ENCODE peak calls at places on chromosome 16, in nine cellular contexts. E is aorta, K is tibial artery, Q is lower lobe of right lung, U is OCI-LY7, S is endodermal cell, Y is Peyer's patch, W is fibroblast of lung, B is heart left ventricle. F is an unnamed sample. For H3K4me1, the result is how much of the 10 kb centered on the place peaks cover.

GRCh38 chr16:56600398-56600999 is 7.9 kb upstream of the MT2A start:
- DNase-seq in E (no peak), K (no peak), Q (no peak), U (peak), S (peak), Y (no peak), W (peak), B (no peak), F (peak)

GRCh38 chr16:84611041-84611440 is 6.8 kb downstream of the COTL1 start:
- DNase-seq in E (no peak), K (no peak), Q (no peak), U (no peak), S (no peak), Y (no peak), W (peak), B (no peak), F (no peak)

GRCh38 chr16:1839554-1839953 is 12.5 kb downstream of the FAHD1 start:
- DNase-seq in E (no peak), K (no peak), Q (no peak), U (no peak), S (no peak), Y (no peak), W (peak), B (no peak), F (no peak)

GRCh38 chr16:83137326-83137770 is 510.6 kb downstream of the CDH13 start:
- DNase-seq in E (no peak), K (no peak), Q (no peak), U (peak), S (no peak), Y (no peak), W (peak), B (no peak), F (peak)

GRCh38 chr16:86959182-86959651 is 358.0 kb downstream of the C16orf95 start:
- DNase-seq in E (no peak), K (no peak), Q (no peak), U (no peak), S (no peak), Y (peak), W (no peak), B (no peak), F (no peak)

GRCh38 chr16:73329363-73330306 is 281.7 kb upstream of the ZFHX3 start:
- DNase-seq in E (no peak), K (no peak), Q (no peak), U (no peak), S (peak), Y (no peak), W (no peak), B (no peak), F (peak)

GRCh38 chr16:21560462-21560861 is 38.9 kb upstream of the METTL9 start:
- DNase-seq in E (no peak), K (no peak), Q (no peak), U (no peak), S (no peak), Y (no peak), W (no peak), B (no peak), F (peak)

GRCh38 chr16:86519649-86520316 is 9.5 kb downstream of the FOXF1 start:
- DNase-seq in E (no peak), K (no peak), Q (peak), U (peak), S (peak), Y (peak), W (peak), B (peak), F (peak)

GRCh38 chr16:50273888-50274770 is 7.8 kb downstream of the ADCY7 start:
- DNase-seq in E (peak), K (peak), Q (peak), U (peak), S (no peak), Y (peak), W (no peak), B (peak), F (no peak)

GRCh38 chr16:50183316-50183715 is 30.2 kb downstream of the TENT4B start:
- DNase-seq in E (no peak), K (no peak), Q (no peak), U (no peak), S (no peak), Y (no peak), W (peak), B (no peak), F (no peak)

GRCh38 chr16:53159781-53160436 is 105.1 kb downstream of the CHD9 start:
- DNase-seq in E (no peak), K (no peak), Q (no peak), U (peak), S (peak), Y (no peak), W (peak), B (no peak), F (no peak)

GRCh38 chr16:72959301-72959996 is 88.5 kb downstream of the ZFHX3 start:
- DNase-seq in E (no peak), K (peak), Q (no peak), U (no peak), S (no peak), Y (no peak), W (no peak), B (no peak), F (no peak)

GRCh38 chr16:51374346-51374745 is 223.3 kb upstream of the SALL1 start:
- DNase-seq in E (no peak), K (no peak), Q (no peak), U (no peak), S (no peak), Y (no peak), W (peak), B (no peak), F (no peak)

GRCh38 chr16:25192096-25192495 is 24.7 kb upstream of the AQP8 start:
- DNase-seq in E (no peak), K (no peak), Q (no peak), U (no peak), S (no peak), Y (no peak), W (no peak), B (no peak), F (no peak)

GRCh38 chr16:81204794-81205680 is 33.5 kb upstream of the BCO1 start:
- DNase-seq in E (no peak), K (no peak), Q (no peak), U (peak), S (peak), Y (no peak), W (peak), B (no peak), F (peak)

GRCh38 chr16:14069818-14070217 is 1.3 kb upstream of the MRTFB start:
- DNase-seq in E (no peak), K (no peak), Q (no peak), U (no peak), S (no peak), Y (no peak), W (no peak), B (no peak), F (no peak)

GRCh38 chr16:2507052-2507678 is 6.6 kb upstream of the ATP6V0C start:
- DNase-seq in E (peak), K (no peak), Q (peak), U (peak), S (no peak), Y (no peak), W (no peak), B (peak), F (no peak)

GRCh38 chr16:4521971-4522623 is 16.5 kb downstream of the CDIP1 start:
- DNase-seq in E (peak), K (peak), Q (no peak), U (no peak), S (no peak), Y (no peak), W (peak), B (no peak), F (no peak)

GRCh38 chr16:1776991-1777374 is 4.0 kb upstream of the MRPS34 start:
- DNase-seq in E (no peak), K (no peak), Q (no peak), U (no peak), S (no peak), Y (no peak), W (no peak), B (peak), F (no peak)

GRCh38 chr16:86086471-86086870 is 187.5 kb downstream of the IRF8 start:
- DNase-seq in E (no peak), K (peak), Q (no peak), U (no peak), S (no peak), Y (peak), W (no peak), B (no peak), F (peak)

GRCh38 chr16:50800074-50800473 is 58.2 kb downstream of the CYLD start:
- DNase-seq in E (no peak), K (no peak), Q (no peak), U (no peak), S (no peak), Y (no peak), W (no peak), B (no peak), F (no peak)

GRCh38 chr16:50666658-50667496 is 14.2 kb downstream of the SNX20 start:
- DNase-seq in E (no peak), K (no peak), Q (no peak), U (no peak), S (peak), Y (no peak), W (no peak), B (peak), F (no peak)

GRCh38 chr16:87854053-87854906 is 15.0 kb downstream of the SLC7A5 start:
- DNase-seq in E (no peak), K (no peak), Q (no peak), U (no peak), S (peak), Y (no peak), W (no peak), B (no peak), F (no peak)

GRCh38 chr16:16139806-16140205 is 83.5 kb downstream of the ABCC6 start:
- DNase-seq in E (no peak), K (no peak), Q (no peak), U (no peak), S (no peak), Y (no peak), W (no peak), B (no peak), F (no peak)

GRCh38 chr16:24419709-24420108 is 119.7 kb upstream of the RBBP6 start:
- DNase-seq in E (no peak), K (no peak), Q (no peak), U (peak), S (peak), Y (no peak), W (no peak), B (no peak), F (no peak)

GRCh38 chr16:10685709-10686108 is 9.0 kb downstream of the TEKT5 start:
- DNase-seq in E (no peak), K (no peak), Q (no peak), U (no peak), S (no peak), Y (no peak), W (no peak), B (no peak), F (no peak)

GRCh38 chr16:31269541-31269940 is 9.8 kb downstream of the ITGAM start:
- DNase-seq in E (no peak), K (no peak), Q (no peak), U (no peak), S (no peak), Y (no peak), W (no peak), B (no peak), F (no peak)

GRCh38 chr16:3716831-3717234 is 491 bp downstream of the TRAP1 start:
- DNase-seq in E (no peak), K (no peak), Q (peak), U (peak), S (peak), Y (no peak), W (no peak), B (no peak), F (peak)

GRCh38 chr16:4709481-4709880 is 16.1 kb downstream of the NUDT16L1 start:
- DNase-seq in E (no peak), K (no peak), Q (no peak), U (no peak), S (no peak), Y (no peak), W (peak), B (no peak), F (no peak)

GRCh38 chr16:48963306-48963705 is 318.3 kb downstream of the CBLN1 start:
- DNase-seq in E (no peak), K (no peak), Q (no peak), U (no peak), S (no peak), Y (no peak), W (peak), B (no peak), F (no peak)

GRCh38 chr16:3171855-3172593 is 16.0 kb upstream of the OR1F1 start:
- DNase-seq in E (no peak), K (no peak), Q (peak), U (no peak), S (peak), Y (no peak), W (no peak), B (peak), F (no peak)

GRCh38 chr16:85436636-85437160 is 176.4 kb upstream of the GSE1 start:
- DNase-seq in E (peak), K (no peak), Q (no peak), U (no peak), S (no peak), Y (peak), W (peak), B (no peak), F (peak)

GRCh38 chr16:57514891-57515600 is 21.3 kb downstream of the CCDC102A start:
- DNase-seq in E (no peak), K (no peak), Q (peak), U (no peak), S (peak), Y (no peak), W (no peak), B (peak), F (no peak)

GRCh38 chr16:57803413-57803990 is 1.2 kb upstream of the KIFC3 start:
- DNase-seq in E (no peak), K (no peak), Q (peak), U (no peak), S (no peak), Y (no peak), W (no peak), B (peak), F (no peak)

GRCh38 chr16:53952215-53953208 is 248.6 kb downstream of the FTO start:
- DNase-seq in E (no peak), K (no peak), Q (no peak), U (peak), S (no peak), Y (no peak), W (peak), B (no peak), F (no peak)

GRCh38 chr16:27024010-27024409 is 42.7 kb upstream of the C16orf82 start:
- DNase-seq in E (no peak), K (no peak), Q (no peak), U (no peak), S (no peak), Y (no peak), W (no peak), B (no peak), F (no peak)

GRCh38 chr16:27025581-27025980 is 41.1 kb upstream of the C16orf82 start:
- DNase-seq in E (no peak), K (no peak), Q (no peak), U (no peak), S (no peak), Y (no peak), W (no peak), B (no peak), F (no peak)

GRCh38 chr16:27020031-27020430 is 46.7 kb upstream of the C16orf82 start:
- DNase-seq in E (no peak), K (no peak), Q (no peak), U (no peak), S (no peak), Y (no peak), W (no peak), B (no peak), F (no peak)
- H3K4me1 ChIP-seq in E (under half), K (under half), Q (under half), U (under half), S (under half), Y (under half), W (under half), B (under half), F (under half)

GRCh38 chr16:75264531-75264998 is 13.1 kb upstream of the BCAR1 start:
- DNase-seq in E (peak), K (no peak), Q (peak), U (no peak), S (no peak), Y (no peak), W (peak), B (peak), F (no peak)

GRCh38 chr16:75263963-75264445 is 12.6 kb upstream of the BCAR1 start:
- DNase-seq in E (peak), K (peak), Q (peak), U (no peak), S (no peak), Y (peak), W (no peak), B (peak), F (no peak)

GRCh38 chr16:75262800-75263127 is 11.3 kb upstream of the BCAR1 start:
- DNase-seq in E (no peak), K (no peak), Q (no peak), U (no peak), S (no peak), Y (no peak), W (no peak), B (no peak), F (no peak)

GRCh38 chr16:75262104-75262799 is 10.8 kb upstream of the BCAR1 start:
- DNase-seq in E (peak), K (peak), Q (no peak), U (no peak), S (peak), Y (peak), W (no peak), B (peak), F (peak)

GRCh38 chr16:75263291-75263962 is 12.0 kb upstream of the BCAR1 start:
- DNase-seq in E (peak), K (no peak), Q (no peak), U (no peak), S (no peak), Y (no peak), W (no peak), B (peak), F (no peak)
- H3K4me1 ChIP-seq in E (under half), K (half or more), Q (half or more), U (under half), S (under half), Y (under half), W (under half), B (half or more), F (under half)

GRCh38 chr16:67165121-67166034 is 833 bp downstream of the HSF4 start:
- DNase-seq in E (no peak), K (no peak), Q (no peak), U (no peak), S (peak), Y (no peak), W (no peak), B (peak), F (no peak)

GRCh38 chr16:67163903-67164558 is 514 bp upstream of the HSF4 start:
- DNase-seq in E (peak), K (no peak), Q (no peak), U (no peak), S (peak), Y (no peak), W (peak), B (peak), F (no peak)

GRCh38 chr16:67166035-67166882 is 1.7 kb downstream of the HSF4 start:
- DNase-seq in E (no peak), K (no peak), Q (no peak), U (no peak), S (peak), Y (no peak), W (no peak), B (no peak), F (no peak)

GRCh38 chr16:67163164-67163902 is 1.2 kb upstream of the HSF4 start:
- DNase-seq in E (peak), K (peak), Q (no peak), U (no peak), S (peak), Y (peak), W (peak), B (peak), F (no peak)

GRCh38 chr16:67164599-67165061 is at the start of gene HSF4:
- DNase-seq in E (peak), K (peak), Q (peak), U (no peak), S (peak), Y (peak), W (peak), B (peak), F (no peak)
- H3K4me1 ChIP-seq in E (under half), K (half or more), Q (half or more), U (under half), S (under half), Y (under half), W (under half), B (half or more), F (under half)

DNA sequence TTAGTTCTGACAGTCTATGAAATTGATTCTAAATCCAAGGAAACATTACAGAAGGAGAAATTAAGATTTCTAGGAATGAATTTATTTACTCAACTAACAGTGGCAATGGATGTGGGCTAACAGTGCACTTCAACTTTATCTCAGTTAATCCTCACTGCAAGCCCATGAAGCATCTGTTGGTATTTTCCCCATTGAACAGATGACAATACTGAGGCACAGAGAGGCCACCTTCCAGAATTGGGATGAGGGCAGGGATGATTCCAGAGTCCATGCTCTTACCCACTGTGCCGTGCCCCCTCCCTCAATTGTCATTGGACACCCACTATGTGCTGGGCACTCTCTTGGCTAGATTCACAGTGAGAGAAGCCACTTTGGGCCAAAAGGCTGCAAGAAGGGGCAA is 89.0 kb downstream of the XYLT1 start:
- DNase-seq in E (no peak), K (no peak), Q (no peak), U (no peak), S (no peak), Y (no peak), W (no peak), B (no peak), F (no peak)
- H3K4me1 ChIP-seq in E (under half), K (under half), Q (half or more), U (under half), S (under half), Y (under half), W (under half), B (half or more), F (under half)

GRCh38 chr16:578232-578869 is 8.6 kb downstream of the PIGQ start:
- DNase-seq in E (no peak), K (no peak), Q (no peak), U (no peak), S (no peak), Y (no peak), W (no peak), B (peak), F (no peak)
- H3K4me1 ChIP-seq in E (under half), K (under half), Q (under half), U (under half), S (under half), Y (under half), W (under half), B (under half), F (under half)

GRCh38 chr16:70713781-70714180 is 27.9 kb upstream of the MTSS2 start:
- DNase-seq in E (no peak), K (no peak), Q (no peak), U (no peak), S (no peak), Y (no peak), W (no peak), B (no peak), F (no peak)
- H3K4me1 ChIP-seq in E (under half), K (half or more), Q (under half), U (under half), S (under half), Y (under half), W (under half), B (under half), F (under half)

GRCh38 chr16:47034455-47034854 is 61.0 kb upstream of the DNAJA2 start:
- DNase-seq in E (no peak), K (no peak), Q (no peak), U (no peak), S (no peak), Y (no peak), W (no peak), B (no peak), F (no peak)
- H3K4me1 ChIP-seq in E (under half), K (under half), Q (under half), U (under half), S (under half), Y (under half), W (under half), B (under half), F (under half)

DNA sequence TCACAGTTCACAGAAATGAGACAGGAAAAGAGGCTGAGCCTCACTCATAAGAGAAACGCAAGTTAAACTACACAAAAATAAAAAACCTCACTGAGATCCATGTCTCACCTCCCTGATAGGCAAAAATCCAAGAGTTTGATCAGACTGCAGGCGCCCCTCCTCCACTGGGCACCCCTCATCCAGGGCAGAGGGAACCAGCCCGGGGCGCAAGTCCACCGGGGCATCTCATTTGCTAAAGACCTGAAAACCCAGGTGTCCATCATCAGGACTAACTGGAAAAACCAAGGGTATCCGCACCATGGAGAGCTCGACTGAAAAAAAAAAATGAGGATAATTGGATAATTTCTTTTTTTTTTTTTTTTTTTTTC is 2.6 kb downstream of the HBZ start:
- DNase-seq in E (no peak), K (no peak), Q (no peak), U (no peak), S (no peak), Y (no peak), W (no peak), B (no peak), F (no peak)
- H3K4me1 ChIP-seq in E (under half), K (under half), Q (under half), U (under half), S (under half), Y (under half), W (under half), B (under half), F (under half)

F was measured in Caco-2.